ENCODE peak calls at places on chromosome 22, in eight cellular contexts. K, H, B, O, E, F, D and M are unnamed samples.

GRCh38 chr22:42061041-42061440 is 9.6 kb downstream of the NAGA start:
- DNase-seq in F (no peak), K (no peak), D (no peak), H (no peak), E (no peak), B (no peak), O (no peak), M (no peak)

GRCh38 chr22:47805394-47805935 is 1043.0 kb downstream of the TBC1D22A start:
- DNase-seq in O (no peak), B (no peak), F (no peak), H (no peak), K (no peak), E (no peak), D (no peak), M (no peak)

GRCh38 chr22:37259540-37260029 is 15.5 kb upstream of the RAC2 start:
- DNase-seq in F (no peak), D (no peak), O (no peak), K (peak; percentile 63), B (no peak), H (peak; percentile 19), E (peak; percentile 46), M (no peak)

GRCh38 chr22:19637405-19638281 is 76.7 kb upstream of the SEPTIN5 start:
- DNase-seq in K (no peak), D (no peak), F (no peak), H (no peak), E (no peak), O (no peak), B (no peak), M (no peak)

GRCh38 chr22:46539169-46539568 is 1.7 kb upstream of the CELSR1 start:
- DNase-seq in B (no peak), K (no peak), D (no peak), O (no peak), F (no peak), E (no peak), H (no peak), M (no peak)

GRCh38 chr22:36589856-36590255 is 60.9 kb upstream of the EIF3D start:
- DNase-seq in K (no peak), B (no peak), O (no peak), F (no peak), E (no peak), H (no peak), D (no peak), M (no peak)

GRCh38 chr22:40462195-40462988 is 92.0 kb downstream of the SGSM3 start:
- DNase-seq in B (no peak), D (no peak), E (no peak), F (no peak), H (no peak), K (no peak), O (no peak), M (no peak)

GRCh38 chr22:31439805-31440204 is 40.4 kb downstream of the DRG1 start:
- DNase-seq in K (no peak), F (no peak), B (no peak), E (no peak), H (no peak), D (no peak), O (no peak), M (no peak)

GRCh38 chr22:26666035-26666338 is 8.6 kb downstream of the MIAT start:
- DNase-seq in O (no peak), B (no peak), D (no peak), H (no peak), E (no peak), K (no peak), F (no peak), M (no peak)

GRCh38 chr22:25488244-25489020 is 76.0 kb upstream of the GRK3 start:
- DNase-seq in D (peak; percentile 60), H (peak; percentile 17), E (peak; percentile 59), O (no peak), F (no peak), K (peak; percentile 70), B (peak; percentile 1), M (no peak)

GRCh38 chr22:45477366-45478107 is 25.1 kb upstream of the FBLN1 start:
- DNase-seq in K (no peak), E (peak; percentile 4), B (no peak), D (no peak), H (no peak), O (no peak), F (no peak), M (no peak)

GRCh38 chr22:49091917-49092545 is 735.6 kb downstream of the BRD1 start:
- DNase-seq in O (peak; percentile 40), B (no peak), K (no peak), F (no peak), D (no peak), E (peak; percentile 24), H (no peak), M (no peak)

GRCh38 chr22:50269573-50270301 is 443 bp downstream of the MAPK11 start:
- DNase-seq in F (peak; percentile 86), E (no peak), K (peak; percentile 27), B (no peak), O (no peak), H (no peak), D (no peak), M (no peak)

GRCh38 chr22:44391481-44392445 is 79.0 kb upstream of the SHISAL1 start:
- DNase-seq in F (no peak), E (no peak), B (no peak), D (no peak), O (no peak), K (peak; percentile 5), H (no peak), M (no peak)

GRCh38 chr22:48316876-48317250 is 1510.8 kb downstream of the BRD1 start:
- DNase-seq in E (no peak), K (no peak), F (no peak), D (no peak), O (no peak), B (no peak), H (no peak), M (no peak)

GRCh38 chr22:33842421-33843094 is 77.7 kb downstream of the LARGE1 start:
- DNase-seq in B (no peak), K (no peak), D (no peak), E (no peak), O (no peak), F (no peak), H (no peak), M (no peak)

GRCh38 chr22:25437414-25438160 is 126.9 kb upstream of the GRK3 start:
- DNase-seq in D (no peak), B (no peak), F (no peak), K (no peak), H (no peak), O (no peak), E (no peak), M (no peak)

GRCh38 chr22:37088750-37089408 is 20.6 kb downstream of the TMPRSS6 start:
- DNase-seq in F (no peak), K (no peak), E (no peak), D (no peak), B (no peak), H (no peak), O (no peak), M (no peak)

GRCh38 chr22:46622081-46622521 is 1.9 kb downstream of the GRAMD4 start:
- DNase-seq in E (peak; percentile 71), B (no peak), D (no peak), F (no peak), O (no peak), H (no peak), K (no peak), M (no peak)

GRCh38 chr22:39625554-39626537 is 55.3 kb downstream of the CACNA1I start:
- DNase-seq in D (no peak), H (no peak), F (no peak), O (no peak), K (no peak), B (no peak), E (no peak), M (no peak)

GRCh38 chr22:49209452-49210195 is 618.0 kb downstream of the BRD1 start:
- DNase-seq in H (no peak), B (no peak), E (peak; percentile 39), O (peak; percentile 79), K (no peak), D (no peak), F (no peak), M (peak; percentile 61)

GRCh38 chr22:37726240-37726887 is 29.5 kb downstream of the TRIOBP start:
- DNase-seq in E (no peak), F (no peak), D (no peak), O (no peak), B (no peak), H (no peak), K (no peak), M (no peak)

GRCh38 chr22:46481386-46481785 is 56.0 kb downstream of the CELSR1 start:
- DNase-seq in E (no peak), B (no peak), H (no peak), D (no peak), O (no peak), K (no peak), F (no peak), M (no peak)

GRCh38 chr22:30444632-30445437 is 19.3 kb downstream of the MTFP1 start:
- DNase-seq in K (peak; percentile 65), F (no peak), B (no peak), E (no peak), O (peak; percentile 19), H (peak; percentile 42), D (no peak), M (no peak)

GRCh38 chr22:27108425-27109114 is 451.2 kb downstream of the MIAT start:
- DNase-seq in K (no peak), F (no peak), E (no peak), O (peak; percentile 48), D (no peak), B (no peak), H (no peak), M (no peak)